ENCODE peak calls at places on chromosomes 7 and 10, in eight cellular contexts. N is IMR-90, O is tibial artery, B is esophagus squamous epithelium, T is PC-9, Z is MM.1S, H is OCI-LY7, Q is upper lobe of right lung. J is an unnamed sample.

GRCh38 chr7:27784399-27785053 is 44.6 kb downstream of the TAX1BP1 start:
- DNase-seq in Z (peak; percentile 48), O (no peak), N (peak; percentile 70), B (no peak), Q (no peak), T (peak; percentile 98), H (peak; percentile 48), J (peak; percentile 43)

GRCh38 chr10:98170249-98171117 is 36.0 kb downstream of the R3HCC1L start:
- DNase-seq in H (peak; percentile 74), Z (peak; percentile 60), T (peak; percentile 36), B (no peak), O (peak; percentile 27), Q (no peak), N (peak; percentile 60), J (peak; percentile 24)

GRCh38 chr7:30896041-30896440 is 15.6 kb upstream of the AQP1 start:
- DNase-seq in N (no peak), O (no peak), H (no peak), T (no peak), B (no peak), Q (no peak), Z (no peak), J (no peak)

GRCh38 chr7:110835209-110835608 is 255.7 kb upstream of the LRRN3 start:
- DNase-seq in O (no peak), B (no peak), Q (no peak), Z (peak; percentile 77), H (no peak), T (peak; percentile 37), N (no peak), J (peak; percentile 46)

GRCh38 chr10:132977807-132978206 is 35.4 kb upstream of the CFAP46 start:
- DNase-seq in O (peak; percentile 8), N (no peak), T (no peak), Z (no peak), Q (peak; percentile 31), H (no peak), B (no peak), J (no peak)

GRCh38 chr7:25384820-25385560 is 156.7 kb upstream of the NPVF start:
- DNase-seq in Z (no peak), Q (no peak), N (no peak), B (no peak), T (no peak), O (no peak), H (no peak), J (no peak)

GRCh38 chr7:47600199-47601118 is 18.5 kb upstream of the TNS3 start:
- DNase-seq in H (peak; percentile 23), Q (no peak), T (peak; percentile 88), N (peak; percentile 86), B (no peak), Z (peak; percentile 24), O (no peak), J (no peak)

GRCh38 chr7:155198901-155199845 is 98.5 kb upstream of the INSIG1 start:
- DNase-seq in O (no peak), Z (no peak), T (no peak), B (no peak), H (no peak), N (peak; percentile 88), Q (no peak), J (no peak)

GRCh38 chr7:92506363-92506762 is 22.0 kb downstream of the PEX1 start:
- DNase-seq in O (no peak), T (no peak), N (no peak), Z (no peak), B (no peak), H (no peak), Q (no peak), J (no peak)

GRCh38 chr7:92508949-92509348 is 19.4 kb downstream of the PEX1 start:
- DNase-seq in H (no peak), Z (no peak), N (no peak), Q (no peak), O (no peak), T (no peak), B (no peak), J (no peak)

GRCh38 chr7:92504563-92504962 is 23.8 kb downstream of the PEX1 start:
- DNase-seq in B (no peak), Z (no peak), T (no peak), H (no peak), N (no peak), O (no peak), Q (no peak), J (no peak)

GRCh38 chr7:92498557-92498956 is 20.8 kb upstream of the ERVW-1 start:
- DNase-seq in H (no peak), O (no peak), B (no peak), Q (no peak), N (no peak), Z (no peak), T (no peak), J (no peak)

DNA sequence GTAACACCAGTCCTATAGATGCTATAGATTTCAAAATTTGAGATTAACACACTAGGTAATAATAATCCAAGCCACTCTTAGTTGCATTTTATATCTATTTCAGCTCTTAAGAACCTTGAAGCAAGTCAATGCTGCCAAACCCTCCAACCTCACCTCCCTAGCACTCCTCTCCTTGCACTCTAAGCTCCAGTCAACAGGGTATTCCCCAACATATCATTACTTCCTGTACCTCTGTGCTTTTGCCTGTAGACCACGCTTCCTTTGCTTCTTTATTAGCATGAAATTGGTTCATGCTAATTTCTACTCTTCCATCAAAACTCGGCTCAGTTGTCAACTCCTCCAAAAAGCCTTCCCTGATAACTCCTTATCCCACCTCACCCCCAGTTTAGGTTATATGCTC is 24.6 kb downstream of the PEX1 start:
- DNase-seq in N (no peak), Q (no peak), B (no peak), Z (no peak), T (no peak), H (no peak), O (no peak), J (no peak)
- H3K36me3 ChIP-seq in N (peaks cover 16% of the 10 kb centered on the region), Q (peaks cover 83% of the 10 kb centered on the region), B (peaks cover 16% of the 10 kb centered on the region), Z (no peaks in the 10 kb centered on the region), T (no peaks in the 10 kb centered on the region), H (peaks cover 82% of the 10 kb centered on the region), O (peaks cover 94% of the 10 kb centered on the region), J (peaks cover 18% of the 10 kb centered on the region)

GRCh38 chr7:149126662-149127321 is 668 bp upstream of the ZNF425 start:
- DNase-seq in T (no peak), H (peak; percentile 69), Z (peak; percentile 72), Q (peak; percentile 90), N (peak; percentile 7), B (no peak), O (peak; percentile 41), J (peak; percentile 29)

GRCh38 chr7:149130572-149131198 is 4.6 kb upstream of the ZNF425 start:
- DNase-seq in H (no peak), T (no peak), N (no peak), Q (no peak), O (no peak), B (no peak), Z (no peak), J (no peak)

GRCh38 chr7:149125864-149126661 is at the start of gene ZNF425:
- DNase-seq in B (peak; percentile 40), Z (peak; percentile 98), H (peak; percentile 95), N (peak; percentile 86), O (peak; percentile 87), Q (peak; percentile 97), T (peak; percentile 82), J (peak; percentile 90)

GRCh38 chr7:149125189-149125863 is 798 bp downstream of the ZNF425 start:
- DNase-seq in N (no peak), T (no peak), Q (no peak), H (peak; percentile 29), Z (peak; percentile 26), O (no peak), B (no peak), J (no peak)
- H3K36me3 ChIP-seq in N (no peaks in the 10 kb centered on the region), T (peaks cover 8% of the 10 kb centered on the region), Q (peaks cover 9% of the 10 kb centered on the region), H (peaks cover 12% of the 10 kb centered on the region), Z (peaks cover 5% of the 10 kb centered on the region), O (peaks cover under 1% of the 10 kb centered on the region), B (no peaks in the 10 kb centered on the region), J (peaks cover 12% of the 10 kb centered on the region)

GRCh38 chr10:50594012-50594411 is 29.7 kb downstream of the SGMS1 start:
- DNase-seq in Q (no peak), B (no peak), N (peak; percentile 86), T (no peak), Z (no peak), H (no peak), O (no peak), J (no peak)

GRCh38 chr10:50596456-50596855 is 27.3 kb downstream of the SGMS1 start:
- DNase-seq in N (peak; percentile 22), O (no peak), B (no peak), Q (no peak), Z (no peak), H (no peak), T (no peak), J (no peak)

GRCh38 chr10:50593523-50593922 is 30.2 kb downstream of the SGMS1 start:
- DNase-seq in T (no peak), Q (no peak), N (peak; percentile 48), B (no peak), Z (no peak), O (no peak), H (no peak), J (no peak)

GRCh38 chr10:50596897-50597296 is 26.9 kb downstream of the SGMS1 start:
- DNase-seq in T (no peak), H (no peak), B (no peak), O (no peak), Z (no peak), N (no peak), Q (no peak), J (no peak)

DNA sequence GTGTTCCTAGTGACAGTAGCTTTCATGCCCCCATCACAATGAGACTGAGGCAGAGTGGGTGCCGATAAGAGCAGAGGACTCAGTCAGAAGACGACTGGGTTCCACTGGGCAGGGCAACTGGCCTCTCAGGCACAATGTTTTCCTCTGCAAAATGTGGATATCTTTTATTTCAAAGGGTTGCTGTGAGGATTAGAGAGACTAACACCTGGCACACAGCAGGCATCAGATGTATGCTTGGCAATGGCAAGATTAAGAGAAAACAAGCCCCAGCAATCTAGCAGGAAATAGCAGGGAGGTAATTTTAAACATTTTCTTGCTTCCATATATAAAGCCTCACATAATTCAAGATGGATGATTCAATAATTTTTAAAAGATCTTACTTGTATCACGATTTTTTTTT is 28.0 kb downstream of the SGMS1 start:
- DNase-seq in O (no peak), H (no peak), Z (no peak), T (no peak), N (no peak), B (no peak), Q (no peak), J (no peak)
- H3K36me3 ChIP-seq in O (no peaks in the 10 kb centered on the region), H (no peaks in the 10 kb centered on the region), Z (no peaks in the 10 kb centered on the region), T (no peaks in the 10 kb centered on the region), N (no peaks in the 10 kb centered on the region), B (no peaks in the 10 kb centered on the region), Q (no peaks in the 10 kb centered on the region), J (no peaks in the 10 kb centered on the region)

GRCh38 chr7:156684251-156684650 is 43.7 kb downstream of the RNF32 start:
- DNase-seq in T (no peak), Q (no peak), H (no peak), O (no peak), N (no peak), Z (no peak), B (no peak), J (no peak)

GRCh38 chr7:156676263-156676662 is 35.7 kb downstream of the RNF32 start:
- DNase-seq in N (no peak), O (no peak), B (no peak), T (no peak), Z (no peak), H (no peak), Q (no peak), J (no peak)

GRCh38 chr7:156677655-156678054 is 37.1 kb downstream of the RNF32 start:
- DNase-seq in B (no peak), Q (no peak), N (no peak), Z (no peak), O (no peak), H (no peak), T (no peak), J (no peak)

GRCh38 chr7:156684661-156685060 is 44.1 kb downstream of the RNF32 start:
- DNase-seq in N (no peak), O (no peak), B (no peak), T (no peak), H (no peak), Z (no peak), Q (no peak), J (no peak)

DNA sequence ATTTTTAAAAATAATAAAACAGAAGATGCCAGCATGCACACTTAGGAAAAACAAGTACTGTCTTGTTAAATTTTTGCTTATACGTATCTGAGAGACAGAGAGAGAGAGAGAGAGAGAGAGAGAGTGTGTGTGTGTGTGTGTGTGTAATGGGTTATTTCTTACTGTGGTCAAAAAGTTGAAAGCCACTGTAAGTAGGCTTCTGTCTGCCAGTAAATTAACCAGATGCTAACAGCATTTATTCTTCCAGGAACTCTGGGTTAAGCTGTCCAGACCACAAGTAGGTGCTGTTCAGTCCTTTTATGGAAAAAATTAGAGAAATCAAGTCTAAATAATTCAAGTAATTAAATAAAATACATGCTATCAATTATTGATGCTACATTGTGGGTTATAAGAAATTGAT is 39.7 kb downstream of the RNF32 start:
- DNase-seq in Z (no peak), T (no peak), N (peak; percentile 13), O (no peak), H (no peak), Q (no peak), B (no peak), J (no peak)
- H3K36me3 ChIP-seq in Z (no peaks in the 10 kb centered on the region), T (peaks cover 11% of the 10 kb centered on the region), N (peaks cover 14% of the 10 kb centered on the region), O (peaks cover 82% of the 10 kb centered on the region), H (peaks cover 77% of the 10 kb centered on the region), Q (peaks cover 53% of the 10 kb centered on the region), B (no peaks in the 10 kb centered on the region), J (peaks cover 11% of the 10 kb centered on the region)

J was measured in naive thymus-derived CD4-positive, alpha-beta T cell.